ENCODE peak calls at places on chromosomes 12 and 14, in four cellular contexts. X is WTC11; C is dorsolateral prefrontal cortex; V is CD8-positive, alpha-beta T cell. E is an unnamed sample.

GRCh38 chr12:76505050-76505449 is 54.5 kb downstream of the OSBPL8 start:
- DNase-seq in C (no peak), X (no peak), V (no peak), E (no peak)

GRCh38 chr14:100677925-100678765 is 48.5 kb upstream of the DLK1 start:
- DNase-seq in C (peak; percentile 45), V (no peak), X (no peak), E (no peak)

GRCh38 chr12:132478845-132479244 is 11.1 kb upstream of the FBRSL1 start:
- DNase-seq in X (no peak), V (no peak), C (no peak), E (no peak)

GRCh38 chr12:68223067-68223747 is 2.4 kb downstream of the IL26 start:
- DNase-seq in C (peak; percentile 75), X (peak; percentile 83), V (peak; percentile 80), E (peak; percentile 77)

GRCh38 chr12:92661269-92661668 is 41.5 kb upstream of the PLEKHG7 start:
- DNase-seq in V (no peak), C (no peak), X (no peak), E (no peak)

GRCh38 chr12:3463927-3464326 is 27.1 kb upstream of the PRMT8 start:
- DNase-seq in X (no peak), V (no peak), C (no peak), E (no peak)

GRCh38 chr14:69658664-69659261 is 47.4 kb downstream of the SUSD6 start:
- DNase-seq in X (no peak), V (no peak), C (no peak), E (no peak)

GRCh38 chr12:13386269-13387039 is 189.9 kb downstream of the EMP1 start:
- DNase-seq in V (no peak), X (no peak), C (no peak), E (no peak)

GRCh38 chr12:111201036-111201435 is 167.9 kb downstream of the PHETA1 start:
- DNase-seq in V (no peak), X (peak; percentile 38), C (no peak), E (no peak)

GRCh38 chr12:30136661-30137060 is 352.9 kb upstream of the TMTC1 start:
- DNase-seq in X (no peak), C (no peak), V (no peak), E (no peak)

GRCh38 chr12:30138483-30138882 is 354.7 kb upstream of the TMTC1 start:
- DNase-seq in X (no peak), V (no peak), C (no peak), E (no peak)

GRCh38 chr12:30134229-30134628 is 350.5 kb upstream of the TMTC1 start:
- DNase-seq in X (no peak), V (no peak), C (no peak), E (no peak)
- TF ChIP-seq CTCF in X (no peak), V (no peak), C (no peak), E (peak; percentile 37)

GRCh38 chr14:47442206-47442605 is 233.2 kb downstream of the MDGA2 start:
- DNase-seq in C (no peak), V (no peak), X (peak; percentile 23), E (peak; percentile 38)
- TF ChIP-seq CTCF in C (no peak), V (no peak), X (no peak), E (no peak)

GRCh38 chr14:77991128-77991772 is 178.9 kb upstream of the NRXN3 start:
- DNase-seq in X (peak; percentile 26), C (no peak), V (no peak), E (no peak)
- TF ChIP-seq CTCF in X (no peak), C (peak; percentile 39), V (no peak), E (no peak)

DNA sequence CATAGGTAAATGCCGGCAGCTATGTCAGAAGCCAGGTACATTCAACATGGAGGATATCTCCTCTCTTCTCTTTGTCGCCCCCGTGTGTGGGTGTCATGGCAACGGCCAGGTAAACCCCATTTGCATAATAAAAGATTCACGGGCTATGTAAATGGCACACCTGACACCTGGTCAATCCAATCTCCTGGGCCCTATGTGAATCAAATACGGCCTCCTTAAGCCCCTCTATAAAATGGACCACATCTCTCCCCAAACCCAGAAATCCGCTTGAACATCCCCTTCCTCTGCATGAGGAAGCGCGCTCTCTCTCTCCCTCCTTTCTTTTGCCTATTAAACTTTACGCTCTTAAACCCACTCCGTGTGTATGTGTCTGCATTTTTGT is 363.7 kb downstream of the SOX5 start:
- DNase-seq in X (peak; percentile 87), V (no peak), C (no peak), E (no peak)
- TF ChIP-seq CTCF in X (no peak), V (no peak), C (no peak), E (no peak)

GRCh38 chr12:9148926-9149325 is 33.2 kb upstream of the A2M start:
- DNase-seq in C (no peak), V (no peak), X (no peak), E (no peak)

GRCh38 chr12:9143929-9144328 is 28.2 kb upstream of the A2M start:
- DNase-seq in X (no peak), V (no peak), C (no peak), E (no peak)

GRCh38 chr12:9149372-9149771 is 33.7 kb upstream of the A2M start:
- DNase-seq in V (no peak), C (no peak), X (peak; percentile 41), E (no peak)
- TF ChIP-seq CTCF in V (no peak), C (no peak), X (no peak), E (peak; percentile 18)

GRCh38 chr14:89089330-89089729 is 264.9 kb downstream of the TTC8 start:
- DNase-seq in C (no peak), V (no peak), X (no peak), E (no peak)
- TF ChIP-seq CTCF in C (no peak), V (no peak), X (no peak), E (no peak)

DNA sequence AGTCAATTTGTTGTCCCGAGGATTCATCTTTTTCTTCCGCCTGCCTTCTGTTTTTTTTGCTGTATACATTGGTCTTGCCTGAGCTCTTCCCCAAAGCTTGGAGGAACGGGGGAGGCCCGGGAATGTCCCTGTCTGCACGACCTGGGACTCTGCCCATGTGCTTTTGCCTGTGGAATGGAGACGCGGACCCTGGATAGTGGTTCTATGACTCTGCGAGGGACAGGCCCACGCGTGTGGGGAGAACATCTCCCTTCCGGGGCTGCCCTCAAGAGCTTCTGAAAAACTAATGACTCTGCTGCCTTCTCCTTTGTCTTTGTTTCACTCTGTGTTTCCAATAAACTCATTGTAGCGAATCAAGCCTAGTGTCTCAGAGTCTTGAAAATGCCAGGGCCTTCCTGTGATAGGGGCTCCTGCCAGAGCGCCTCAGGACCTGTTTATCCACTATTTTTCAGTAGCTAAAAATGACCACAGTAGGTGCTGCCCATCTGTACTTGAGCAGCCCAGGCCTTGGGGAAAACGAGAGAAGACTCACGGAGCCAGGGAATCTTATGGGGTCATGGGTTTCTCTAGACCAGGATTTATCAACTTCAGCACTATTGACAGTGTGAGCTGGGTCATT is 12.3 kb downstream of the KRT83 start:
- DNase-seq in C (peak; percentile 19), X (no peak), V (no peak), E (no peak)
- TF ChIP-seq CTCF in C (no peak), X (no peak), V (no peak), E (no peak)